ENCODE peak calls at places on chromosomes 11 and 22, in seven cellular contexts. One of them, this sample, is unnamed.

GRCh38 chr22:39518996-39519680 is 1.2 kb upstream of the ATF4 start:
- DNase-seq in fibroblast of pulmonary artery: peak
- DNase-seq in Calu3: no peak
- DNase-seq in cardiac muscle cell: peak
- DNase-seq in IMR-90: peak
- DNase-seq in GM06990: no peak
- DNase-seq in neural progenitor cell: peak
- DNase-seq in this sample: no peak

GRCh38 chr11:111935331-111936044 is 1.7 kb upstream of the DIXDC1 start:
- DNase-seq in fibroblast of pulmonary artery: peak
- DNase-seq in Calu3: no peak
- DNase-seq in cardiac muscle cell: peak
- DNase-seq in IMR-90: peak
- DNase-seq in GM06990: no peak
- DNase-seq in neural progenitor cell: no peak
- DNase-seq in this sample: no peak

GRCh38 chr11:68128682-68129327 is 7.6 kb upstream of the CHKA start:
- DNase-seq in fibroblast of pulmonary artery: peak
- DNase-seq in Calu3: peak
- DNase-seq in cardiac muscle cell: peak
- DNase-seq in IMR-90: peak
- DNase-seq in GM06990: no peak
- DNase-seq in neural progenitor cell: no peak
- DNase-seq in this sample: peak

GRCh38 chr11:126149759-126150236 is 61.7 kb downstream of the RPUSD4 start:
- DNase-seq in fibroblast of pulmonary artery: no peak
- DNase-seq in Calu3: no peak
- DNase-seq in cardiac muscle cell: peak
- DNase-seq in IMR-90: no peak
- DNase-seq in GM06990: no peak
- DNase-seq in neural progenitor cell: no peak
- DNase-seq in this sample: no peak

GRCh38 chr22:43136255-43136654 is 6.9 kb downstream of the MCAT start:
- DNase-seq in fibroblast of pulmonary artery: peak
- DNase-seq in Calu3: peak
- DNase-seq in cardiac muscle cell: peak
- DNase-seq in IMR-90: peak
- DNase-seq in GM06990: no peak
- DNase-seq in neural progenitor cell: peak
- DNase-seq in this sample: peak

GRCh38 chr11:111607751-111608150 is 5.5 kb downstream of the SIK2 start:
- DNase-seq in fibroblast of pulmonary artery: no peak
- DNase-seq in Calu3: no peak
- DNase-seq in cardiac muscle cell: no peak
- DNase-seq in IMR-90: no peak
- DNase-seq in GM06990: no peak
- DNase-seq in neural progenitor cell: no peak
- DNase-seq in this sample: no peak

GRCh38 chr11:72840780-72841179 is 26.6 kb downstream of the ATG16L2 start:
- DNase-seq in fibroblast of pulmonary artery: peak
- DNase-seq in Calu3: no peak
- DNase-seq in cardiac muscle cell: peak
- DNase-seq in IMR-90: peak
- DNase-seq in GM06990: no peak
- DNase-seq in neural progenitor cell: no peak
- DNase-seq in this sample: no peak

GRCh38 chr11:117192401-117192875 is 6.7 kb upstream of the TAGLN start:
- DNase-seq in fibroblast of pulmonary artery: no peak
- DNase-seq in Calu3: no peak
- DNase-seq in cardiac muscle cell: no peak
- DNase-seq in IMR-90: no peak
- DNase-seq in GM06990: no peak
- DNase-seq in neural progenitor cell: no peak
- DNase-seq in this sample: no peak

GRCh38 chr11:76293189-76293631 is 86.9 kb upstream of the WNT11 start:
- DNase-seq in fibroblast of pulmonary artery: no peak
- DNase-seq in Calu3: no peak
- DNase-seq in cardiac muscle cell: no peak
- DNase-seq in IMR-90: no peak
- DNase-seq in GM06990: peak
- DNase-seq in neural progenitor cell: no peak
- DNase-seq in this sample: no peak

GRCh38 chr11:75593337-75593915 is 31.4 kb downstream of the SERPINH1 start:
- DNase-seq in fibroblast of pulmonary artery: peak
- DNase-seq in Calu3: no peak
- DNase-seq in cardiac muscle cell: peak
- DNase-seq in IMR-90: no peak
- DNase-seq in GM06990: no peak
- DNase-seq in neural progenitor cell: no peak
- DNase-seq in this sample: no peak

GRCh38 chr11:110989734-110990133 is 255.8 kb upstream of the POU2AF2 start:
- DNase-seq in fibroblast of pulmonary artery: peak
- DNase-seq in Calu3: no peak
- DNase-seq in cardiac muscle cell: peak
- DNase-seq in IMR-90: peak
- DNase-seq in GM06990: no peak
- DNase-seq in neural progenitor cell: no peak
- DNase-seq in this sample: no peak

GRCh38 chr22:45564349-45565030 is 61.8 kb downstream of the FBLN1 start:
- DNase-seq in fibroblast of pulmonary artery: no peak
- DNase-seq in Calu3: no peak
- DNase-seq in cardiac muscle cell: no peak
- DNase-seq in IMR-90: no peak
- DNase-seq in GM06990: no peak
- DNase-seq in neural progenitor cell: no peak
- DNase-seq in this sample: no peak

DNA sequence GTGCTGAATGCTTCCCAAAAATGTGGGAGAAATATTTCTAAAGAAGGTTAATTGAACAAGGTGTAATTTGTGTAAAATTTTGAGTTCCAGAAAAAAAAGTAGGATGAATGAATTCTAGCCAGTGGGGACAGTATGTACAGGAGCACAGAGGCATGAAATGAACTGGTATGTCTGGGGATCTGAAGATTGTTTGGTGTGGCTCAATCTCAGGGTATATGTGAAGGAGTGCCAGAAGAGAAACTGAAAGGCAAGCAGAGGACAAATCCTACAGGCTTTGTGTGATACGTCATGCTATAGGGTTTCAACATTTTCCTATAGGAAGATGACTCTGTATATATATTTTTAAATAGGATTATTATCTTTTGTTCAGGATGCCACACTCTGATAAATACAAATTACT is 126.9 kb downstream of the FAM181B start:
- DNase-seq in fibroblast of pulmonary artery: no peak
- DNase-seq in Calu3: no peak
- DNase-seq in cardiac muscle cell: no peak
- DNase-seq in IMR-90: no peak
- DNase-seq in GM06990: no peak
- DNase-seq in neural progenitor cell: no peak
- DNase-seq in this sample: no peak
- TF ChIP-seq CTCF in fibroblast of pulmonary artery: no peak
- TF ChIP-seq CTCF in Calu3: no peak
- TF ChIP-seq CTCF in cardiac muscle cell: no peak
- TF ChIP-seq CTCF in IMR-90: no peak
- TF ChIP-seq CTCF in GM06990: no peak
- TF ChIP-seq CTCF in neural progenitor cell: no peak
- TF ChIP-seq CTCF in this sample: no peak

DNA sequence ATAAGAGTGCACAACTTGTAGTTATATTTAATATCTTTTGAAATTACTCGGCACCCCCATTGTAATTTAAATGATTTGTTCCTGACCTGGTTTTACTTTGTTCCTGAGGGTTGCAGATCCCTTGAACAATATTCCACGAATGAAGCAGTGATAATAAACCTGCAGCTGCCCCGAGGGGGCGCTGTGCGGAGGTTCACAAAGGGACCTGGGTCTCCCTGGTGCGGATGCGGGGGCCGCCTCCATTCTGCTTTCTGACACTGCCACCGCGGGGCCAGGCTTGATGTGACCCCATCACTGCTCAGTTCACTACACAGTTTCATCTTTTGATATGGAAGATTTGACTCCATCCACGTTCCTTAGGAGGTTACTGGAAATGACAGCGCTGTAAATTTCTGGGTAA is 62.9 kb upstream of the PRODH start:
- DNase-seq in fibroblast of pulmonary artery: no peak
- DNase-seq in Calu3: no peak
- DNase-seq in cardiac muscle cell: no peak
- DNase-seq in IMR-90: no peak
- DNase-seq in GM06990: no peak
- DNase-seq in neural progenitor cell: peak
- DNase-seq in this sample: peak
- TF ChIP-seq CTCF in fibroblast of pulmonary artery: peak
- TF ChIP-seq CTCF in Calu3: no peak
- TF ChIP-seq CTCF in cardiac muscle cell: peak
- TF ChIP-seq CTCF in IMR-90: peak
- TF ChIP-seq CTCF in GM06990: peak
- TF ChIP-seq CTCF in neural progenitor cell: peak
- TF ChIP-seq CTCF in this sample: peak

DNA sequence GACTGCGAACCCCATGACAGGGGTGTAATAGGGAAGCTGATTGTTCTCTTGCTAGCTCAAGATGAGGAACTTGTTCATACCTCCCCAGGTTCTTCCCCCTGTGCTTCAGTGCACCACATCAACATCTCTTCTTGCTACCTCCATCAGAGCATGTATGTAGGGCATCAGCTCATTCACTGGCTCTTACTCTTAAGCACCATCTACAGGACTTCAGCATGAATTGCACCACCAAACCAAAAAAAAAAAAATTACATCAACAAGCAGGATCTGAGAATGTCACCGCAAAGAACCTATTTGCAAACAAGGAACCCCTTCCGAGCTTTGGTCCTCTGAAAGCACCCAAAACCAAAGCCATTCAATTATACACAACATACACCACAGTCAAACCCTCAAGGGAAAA is 2226.5 kb upstream of the RAG2 start:
- DNase-seq in fibroblast of pulmonary artery: peak
- DNase-seq in Calu3: no peak
- DNase-seq in cardiac muscle cell: peak
- DNase-seq in IMR-90: peak
- DNase-seq in GM06990: no peak
- DNase-seq in neural progenitor cell: peak
- DNase-seq in this sample: no peak
- TF ChIP-seq CTCF in fibroblast of pulmonary artery: peak
- TF ChIP-seq CTCF in Calu3: no peak
- TF ChIP-seq CTCF in cardiac muscle cell: peak
- TF ChIP-seq CTCF in IMR-90: peak
- TF ChIP-seq CTCF in GM06990: no peak
- TF ChIP-seq CTCF in neural progenitor cell: peak
- TF ChIP-seq CTCF in this sample: no peak

GRCh38 chr11:65468874-65469333 is 29.9 kb upstream of the MALAT1 start:
- DNase-seq in fibroblast of pulmonary artery: no peak
- DNase-seq in Calu3: peak
- DNase-seq in cardiac muscle cell: peak
- DNase-seq in IMR-90: no peak
- DNase-seq in GM06990: peak
- DNase-seq in neural progenitor cell: peak
- DNase-seq in this sample: peak
- TF ChIP-seq CTCF in fibroblast of pulmonary artery: peak
- TF ChIP-seq CTCF in Calu3: peak
- TF ChIP-seq CTCF in cardiac muscle cell: peak
- TF ChIP-seq CTCF in IMR-90: peak
- TF ChIP-seq CTCF in GM06990: peak
- TF ChIP-seq CTCF in neural progenitor cell: peak
- TF ChIP-seq CTCF in this sample: peak

GRCh38 chr22:22753526-22754267 is 109.3 kb downstream of the GGTLC2 start:
- DNase-seq in fibroblast of pulmonary artery: peak
- DNase-seq in Calu3: peak
- DNase-seq in cardiac muscle cell: peak
- DNase-seq in IMR-90: peak
- DNase-seq in GM06990: peak
- DNase-seq in neural progenitor cell: peak
- DNase-seq in this sample: peak
- TF ChIP-seq CTCF in fibroblast of pulmonary artery: peak
- TF ChIP-seq CTCF in Calu3: peak
- TF ChIP-seq CTCF in cardiac muscle cell: peak
- TF ChIP-seq CTCF in IMR-90: peak
- TF ChIP-seq CTCF in GM06990: peak
- TF ChIP-seq CTCF in neural progenitor cell: peak
- TF ChIP-seq CTCF in this sample: peak

GRCh38 chr11:95764267-95764898 is 25.2 kb downstream of the FAM76B start:
- DNase-seq in fibroblast of pulmonary artery: peak
- DNase-seq in Calu3: no peak
- DNase-seq in cardiac muscle cell: peak
- DNase-seq in IMR-90: peak
- DNase-seq in GM06990: peak
- DNase-seq in neural progenitor cell: peak
- DNase-seq in this sample: no peak
- TF ChIP-seq CTCF in fibroblast of pulmonary artery: peak
- TF ChIP-seq CTCF in Calu3: peak
- TF ChIP-seq CTCF in cardiac muscle cell: peak
- TF ChIP-seq CTCF in IMR-90: peak
- TF ChIP-seq CTCF in GM06990: peak
- TF ChIP-seq CTCF in neural progenitor cell: peak
- TF ChIP-seq CTCF in this sample: peak

GRCh38 chr22:48445113-48445827 is 1382.4 kb downstream of the BRD1 start:
- DNase-seq in fibroblast of pulmonary artery: no peak
- DNase-seq in Calu3: no peak
- DNase-seq in cardiac muscle cell: no peak
- DNase-seq in IMR-90: no peak
- DNase-seq in GM06990: no peak
- DNase-seq in neural progenitor cell: no peak
- DNase-seq in this sample: no peak
- TF ChIP-seq CTCF in fibroblast of pulmonary artery: no peak
- TF ChIP-seq CTCF in Calu3: no peak
- TF ChIP-seq CTCF in cardiac muscle cell: no peak
- TF ChIP-seq CTCF in IMR-90: no peak
- TF ChIP-seq CTCF in GM06990: no peak
- TF ChIP-seq CTCF in neural progenitor cell: no peak
- TF ChIP-seq CTCF in this sample: no peak